ENCODE peak calls at places on chromosome 21, in five cellular contexts. W is fibroblast of the aortic adventitia, G is SK-N-SH, A is dorsolateral prefrontal cortex, F is AG10803. V is an unnamed sample.
A peak's percentile ranks its signal among the peaks of the same experiment; 100 is the strongest.

GRCh38 chr21:44401386-44402160 is 48.2 kb downstream of the TRPM2 start:
- DNase-seq in W (no peak), G (peak; percentile 20), A (peak; percentile 0), F (no peak), V (no peak)

GRCh38 chr21:20882462-20883415 is 115.5 kb upstream of the NCAM2 start:
- DNase-seq in W (peak; percentile 22), G (peak; percentile 16), A (peak; percentile 5), F (no peak), V (no peak)

GRCh38 chr21:43727571-43728466 is 8.9 kb downstream of the PDXK start:
- DNase-seq in W (no peak), G (no peak), A (no peak), F (peak; percentile 25), V (no peak)

GRCh38 chr21:38567577-38568360 is 69.5 kb upstream of the ERG start:
- DNase-seq in W (peak; percentile 38), G (peak; percentile 29), A (no peak), F (peak; percentile 69), V (no peak)

GRCh38 chr21:31538821-31539220 is 120.7 kb upstream of the SOD1 start:
- DNase-seq in W (no peak), G (no peak), A (no peak), F (no peak), V (no peak)

GRCh38 chr21:43779660-43780059 is 3.6 kb upstream of the CSTB start:
- DNase-seq in W (no peak), G (no peak), A (no peak), F (no peak), V (no peak)

GRCh38 chr21:39863111-39863510 is 4.1 kb upstream of the PCP4 start:
- DNase-seq in W (no peak), G (no peak), A (no peak), F (no peak), V (no peak)

GRCh38 chr21:38297193-38297592 is 40.4 kb downstream of the KCNJ15 start:
- DNase-seq in W (no peak), G (no peak), A (no peak), F (peak; percentile 88), V (no peak)

GRCh38 chr21:16492356-16492755 is 762.6 kb downstream of the USP25 start:
- DNase-seq in W (no peak), G (no peak), A (no peak), F (no peak), V (no peak)

GRCh38 chr21:38388219-38388618 is 110.1 kb downstream of the ERG start:
- DNase-seq in W (peak; percentile 67), G (no peak), A (no peak), F (peak; percentile 26), V (no peak)

GRCh38 chr21:26626187-26626586 is 53.1 kb upstream of the CYYR1 start:
- DNase-seq in W (no peak), G (no peak), A (no peak), F (no peak), V (no peak)

GRCh38 chr21:26570203-26570602 is 2.9 kb downstream of the CYYR1 start:
- DNase-seq in W (no peak), G (no peak), A (no peak), F (no peak), V (no peak)

GRCh38 chr21:30223596-30223995 is 7.7 kb upstream of the CLDN8 start:
- DNase-seq in W (no peak), G (no peak), A (no peak), F (no peak), V (no peak)

GRCh38 chr21:26920055-26920454 is 46.8 kb downstream of the ADAMTS5 start:
- DNase-seq in W (no peak), G (no peak), A (no peak), F (peak; percentile 42), V (no peak)

GRCh38 chr21:16330340-16331319 is 600.8 kb downstream of the USP25 start:
- DNase-seq in W (peak; percentile 91), G (peak; percentile 39), A (peak; percentile 29), F (peak; percentile 72), V (no peak)

GRCh38 chr21:17679002-17679600 is 66.4 kb upstream of the BTG3 start:
- DNase-seq in W (peak; percentile 82), G (peak; percentile 56), A (no peak), F (peak; percentile 74), V (peak; percentile 40)

GRCh38 chr21:25983745-25984144 is 186.8 kb downstream of the APP start:
- DNase-seq in W (peak; percentile 24), G (peak; percentile 46), A (no peak), F (no peak), V (no peak)

GRCh38 chr21:36104306-36105300 is 30.3 kb upstream of the CBR3 start:
- DNase-seq in W (peak; percentile 46), G (peak; percentile 33), A (peak; percentile 34), F (peak; percentile 25), V (peak; percentile 55)

GRCh38 chr21:16425297-16425696 is 695.5 kb downstream of the USP25 start:
- DNase-seq in W (peak; percentile 2), G (no peak), A (no peak), F (no peak), V (no peak)

GRCh38 chr21:26850116-26850643 is 5.0 kb upstream of the ADAMTS1 start:
- DNase-seq in W (peak; percentile 79), G (peak; percentile 51), A (no peak), F (peak; percentile 50), V (no peak)

GRCh38 chr21:17089121-17089520 is 423.7 kb upstream of the CXADR start:
- DNase-seq in W (no peak), G (no peak), A (no peak), F (no peak), V (no peak)

GRCh38 chr21:32371913-32372314 is 20.9 kb downstream of the URB1 start:
- DNase-seq in W (peak; percentile 90), G (no peak), A (no peak), F (peak; percentile 89), V (no peak)

GRCh38 chr21:15059397-15059796 is 5.4 kb downstream of the NRIP1 start:
- DNase-seq in W (no peak), G (no peak), A (no peak), F (no peak), V (no peak)

GRCh38 chr21:15061284-15061683 is 3.5 kb downstream of the NRIP1 start:
- DNase-seq in W (no peak), G (no peak), A (no peak), F (no peak), V (no peak)

GRCh38 chr21:15061747-15062146 is 3.1 kb downstream of the NRIP1 start:
- DNase-seq in W (no peak), G (no peak), A (no peak), F (no peak), V (no peak)

GRCh38 chr21:15062566-15062965 is 2.2 kb downstream of the NRIP1 start:
- DNase-seq in W (peak; percentile 51), G (no peak), A (no peak), F (no peak), V (no peak)

DNA sequence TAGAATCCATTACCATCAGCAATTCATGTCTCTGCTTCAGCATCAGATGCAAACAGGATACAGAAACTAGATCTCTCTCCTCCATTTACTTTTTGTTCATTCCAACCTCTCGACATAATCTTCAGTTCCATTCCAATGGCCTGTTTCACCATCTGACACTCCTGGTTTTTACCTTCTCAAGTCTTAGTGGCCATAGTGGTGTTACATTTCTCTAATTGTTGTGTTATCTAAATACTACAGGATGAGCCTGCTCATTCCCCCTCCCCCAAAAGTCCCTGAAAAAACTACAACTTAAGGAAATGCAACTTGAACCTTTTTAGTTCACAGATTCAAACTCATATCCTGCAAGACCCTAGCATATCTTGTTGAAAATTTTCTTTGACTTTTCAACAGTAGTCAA is 4.0 kb downstream of the NRIP1 start:
- DNase-seq in W (peak; percentile 43), G (no peak), A (no peak), F (peak; percentile 30), V (no peak)
- H3K4me3 ChIP-seq in W (peak overlapping the region; percentile 39), G (no peak overlapping the region), A (no peak overlapping the region), F (no peak overlapping the region), V (no peak overlapping the region)

DNA sequence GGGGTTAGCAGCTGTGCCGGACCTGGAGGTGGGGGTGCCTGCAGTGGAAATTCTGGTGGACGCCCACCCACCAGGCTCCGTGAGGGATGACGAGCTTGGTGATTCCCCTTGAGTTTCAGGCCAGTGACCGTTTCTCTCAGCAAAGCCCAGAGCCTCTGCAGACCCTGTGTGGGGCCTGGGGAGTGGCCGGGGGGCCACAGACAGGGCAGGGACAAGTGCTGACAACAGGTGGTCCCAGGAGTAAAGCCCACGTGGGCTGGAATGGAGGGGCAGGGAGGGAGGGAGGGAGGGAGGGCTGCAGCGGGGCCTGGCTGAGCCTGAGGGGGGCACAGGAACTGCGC is 52.8 kb downstream of the COL18A1 start:
- DNase-seq in W (no peak), G (no peak), A (no peak), F (no peak), V (no peak)
- TF ChIP-seq CTCF in W (no peak), G (no peak), A (no peak), F (no peak), V (no peak)

GRCh38 chr21:34306246-34306645 is 57.6 kb upstream of the KCNE2 start:
- DNase-seq in W (no peak), G (no peak), A (no peak), F (no peak), V (no peak)

GRCh38 chr21:34307991-34308532 is 55.7 kb upstream of the KCNE2 start:
- DNase-seq in W (no peak), G (no peak), A (no peak), F (no peak), V (no peak)

GRCh38 chr21:34302496-34302895 is 61.3 kb upstream of the KCNE2 start:
- DNase-seq in W (no peak), G (no peak), A (no peak), F (peak; percentile 57), V (no peak)

DNA sequence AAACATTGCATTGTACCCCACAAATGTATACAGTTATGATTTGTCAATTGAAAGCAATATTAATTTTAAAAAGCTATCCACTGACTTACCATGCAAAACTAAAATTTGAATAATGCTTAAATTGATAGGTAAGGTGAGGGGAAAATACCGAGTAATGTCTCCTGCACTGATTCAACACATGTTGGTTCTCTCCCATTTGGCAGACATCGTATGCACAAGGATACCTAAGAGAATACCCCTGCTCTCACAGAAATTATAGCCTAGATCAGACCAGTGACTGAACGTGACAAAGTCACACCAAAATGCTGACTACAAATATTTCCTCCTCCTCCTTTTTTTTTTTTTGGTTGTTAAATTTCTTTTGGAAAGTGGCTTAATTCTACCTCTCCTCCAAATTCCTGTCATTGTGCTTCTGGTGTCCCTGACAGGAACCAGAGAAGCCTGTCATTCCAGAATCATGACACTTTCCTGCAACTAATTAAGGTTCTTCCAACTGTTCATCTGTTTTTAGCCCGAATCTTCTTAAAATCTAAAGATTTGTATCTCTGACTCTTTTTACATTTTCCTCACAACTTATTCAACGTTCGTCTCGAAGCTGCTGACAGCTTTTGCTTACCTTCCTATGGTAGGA is 58.1 kb upstream of the KCNE2 start:
- DNase-seq in W (no peak), G (no peak), A (no peak), F (no peak), V (no peak)
- H3K4me3 ChIP-seq in W (no peak overlapping the region), G (no peak overlapping the region), A (no peak overlapping the region), F (no peak overlapping the region), V (no peak overlapping the region)

GRCh38 chr21:42337276-42337675 is 13.5 kb downstream of the TFF2 start:
- DNase-seq in W (no peak), G (no peak), A (no peak), F (no peak), V (no peak)

GRCh38 chr21:42338730-42339715 is 11.8 kb downstream of the TFF2 start:
- DNase-seq in W (no peak), G (no peak), A (no peak), F (no peak), V (no peak)

GRCh38 chr21:42341776-42342542 is 8.8 kb downstream of the TFF2 start:
- DNase-seq in W (no peak), G (no peak), A (no peak), F (no peak), V (no peak)

GRCh38 chr21:42337830-42338729 is 12.7 kb downstream of the TFF2 start:
- DNase-seq in W (peak; percentile 19), G (peak; percentile 55), A (peak; percentile 75), F (peak; percentile 17), V (peak; percentile 89)

GRCh38 chr21:42340187-42340586 is 10.6 kb downstream of the TFF2 start:
- DNase-seq in W (no peak), G (no peak), A (no peak), F (no peak), V (no peak)
- TF ChIP-seq CTCF in W (no peak), G (no peak), A (no peak), F (no peak), V (no peak)

V was measured in mucosa of descending colon.